ENCODE peak calls at places on chromosomes 11 and 22, in four cellular contexts. V is heart right ventricle, I is coronary artery, D is tibial nerve. C is an unnamed sample.
A peak's percentile ranks its signal among the peaks of the same experiment; 100 is the strongest.

GRCh38 chr11:122107566-122107965 is 8.4 kb downstream of the BLID start:
- DNase-seq in V (no peak), I (no peak), D (no peak), C (no peak)

GRCh38 chr11:120182790-120183491 is 27.9 kb upstream of the OAF start:
- DNase-seq in V (peak; percentile 52), I (peak; percentile 67), D (peak; percentile 36), C (peak; percentile 62)

GRCh38 chr11:357582-357981 is 11.7 kb upstream of the B4GALNT4 start:
- DNase-seq in V (no peak), I (no peak), D (no peak), C (no peak)

GRCh38 chr22:46585340-46586122 is 34.7 kb upstream of the GRAMD4 start:
- DNase-seq in V (no peak), I (no peak), D (no peak), C (no peak)

GRCh38 chr11:94272738-94273313 is 31.6 kb upstream of the IZUMO1R start:
- DNase-seq in V (peak; percentile 15), I (no peak), D (no peak), C (no peak)

GRCh38 chr22:25779426-25779825 is 37.4 kb downstream of the MYO18B start:
- DNase-seq in V (no peak), I (no peak), D (no peak), C (no peak)

GRCh38 chr22:35045451-35045850 is 20.5 kb upstream of the ISX start:
- DNase-seq in V (no peak), I (no peak), D (no peak), C (no peak)

GRCh38 chr22:25057013-25057881 is 104.7 kb downstream of the KIAA1671 start:
- DNase-seq in V (peak; percentile 75), I (no peak), D (peak; percentile 76), C (peak; percentile 84)

GRCh38 chr22:17990942-17991341 is 33.4 kb downstream of the MICAL3 start:
- DNase-seq in V (peak; percentile 40), I (no peak), D (no peak), C (no peak)

GRCh38 chr11:17780668-17781067 is 46.1 kb downstream of the KCNC1 start:
- DNase-seq in V (no peak), I (no peak), D (no peak), C (no peak)

GRCh38 chr11:117081908-117082307 is 16.3 kb downstream of the SIK3 start:
- DNase-seq in V (no peak), I (no peak), D (no peak), C (no peak)
- TF ChIP-seq CTCF in V (no peak), I (no peak), D (peak; percentile 13), C (peak; percentile 64)

DNA sequence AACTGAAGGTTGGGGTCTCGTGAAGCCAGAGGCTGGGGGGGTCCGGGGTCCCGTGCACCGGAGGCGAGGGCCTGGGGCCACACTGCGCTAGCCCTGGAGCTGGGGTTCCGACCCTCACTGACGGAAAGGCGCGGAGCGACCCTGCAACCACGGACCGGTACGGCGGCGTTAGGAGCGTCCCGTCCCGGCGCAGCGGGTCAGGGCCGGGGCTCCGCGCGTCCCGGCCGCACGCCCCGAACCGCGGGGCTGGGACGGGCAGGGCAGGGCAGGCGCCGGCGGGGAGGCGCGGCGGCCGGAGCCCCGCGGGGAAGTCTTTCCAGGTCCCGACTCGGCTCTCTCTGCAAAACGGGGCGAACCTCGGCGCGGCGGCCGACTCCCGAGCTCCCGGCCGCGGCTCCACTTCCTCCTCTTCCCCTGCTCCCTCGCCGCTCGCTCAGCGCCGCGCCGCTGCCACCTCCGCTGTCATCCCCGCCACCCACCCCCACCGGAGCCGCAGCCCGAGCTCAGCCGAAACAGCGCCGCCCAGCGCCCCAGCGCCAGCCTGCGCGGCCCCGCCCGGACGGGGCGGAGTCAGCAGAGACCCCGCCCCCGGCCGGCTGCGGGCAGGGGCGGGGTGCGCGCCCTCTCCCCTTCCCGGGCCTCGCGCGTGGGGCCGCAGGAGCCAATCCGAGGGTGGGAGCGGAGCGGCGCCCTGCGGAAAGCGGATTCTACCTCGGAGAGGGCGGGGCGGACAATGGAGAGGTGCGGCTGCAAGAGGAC is at the start of gene GDPD5:
- DNase-seq in V (peak; percentile 83), I (peak; percentile 89), D (peak; percentile 62), C (peak; percentile 93)
- TF ChIP-seq CTCF in V (peak; percentile 33), I (peak; percentile 43), D (peak; percentile 57), C (peak; percentile 65)

GRCh38 chr11:67119577-67120391 is 721 bp downstream of the KDM2A start:
- DNase-seq in V (peak; percentile 23), I (no peak), D (peak; percentile 36), C (no peak)
- TF ChIP-seq CTCF in V (no peak), I (no peak), D (peak; percentile 34), C (peak; percentile 30)

GRCh38 chr11:22926341-22926740 is 66.1 kb upstream of the CCDC179 start:
- DNase-seq in V (no peak), I (no peak), D (no peak), C (no peak)

GRCh38 chr11:22922672-22923071 is 62.4 kb upstream of the CCDC179 start:
- DNase-seq in V (no peak), I (no peak), D (no peak), C (no peak)

GRCh38 chr11:22923561-22923960 is 63.3 kb upstream of the CCDC179 start:
- DNase-seq in V (no peak), I (no peak), D (no peak), C (no peak)

DNA sequence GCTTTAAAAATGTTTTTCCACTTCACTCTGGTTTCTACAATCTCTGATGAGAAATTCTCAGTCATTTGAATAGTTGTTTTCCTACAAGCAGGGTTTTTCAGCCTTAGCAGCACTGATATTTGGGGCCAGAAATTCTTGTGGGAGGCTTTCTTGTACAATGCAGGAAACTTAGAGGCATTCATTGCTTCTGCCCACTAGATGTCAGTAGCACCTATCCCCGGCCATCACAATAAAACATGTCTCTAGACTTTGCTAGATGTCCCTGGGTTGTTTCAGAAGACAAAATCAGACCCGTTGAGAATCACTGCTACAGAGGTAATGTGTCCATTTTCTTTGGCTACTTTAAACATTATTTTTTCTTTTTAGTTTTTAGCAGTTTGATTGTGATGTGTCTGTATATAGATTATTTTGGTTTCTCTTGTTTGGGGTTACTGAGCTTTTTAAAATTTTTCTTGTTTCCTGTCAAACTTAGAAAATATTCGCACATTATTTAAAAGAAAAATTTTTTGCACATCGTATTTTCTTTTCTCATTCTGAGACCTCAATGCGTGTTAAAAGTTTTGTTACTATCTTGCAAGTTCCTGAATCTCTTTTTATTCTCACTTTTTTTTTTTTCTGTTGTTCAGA is 60.8 kb upstream of the CCDC179 start:
- DNase-seq in V (no peak), I (no peak), D (no peak), C (no peak)
- TF ChIP-seq CTCF in V (peak; percentile 51), I (peak; percentile 56), D (no peak), C (peak; percentile 81)

DNA sequence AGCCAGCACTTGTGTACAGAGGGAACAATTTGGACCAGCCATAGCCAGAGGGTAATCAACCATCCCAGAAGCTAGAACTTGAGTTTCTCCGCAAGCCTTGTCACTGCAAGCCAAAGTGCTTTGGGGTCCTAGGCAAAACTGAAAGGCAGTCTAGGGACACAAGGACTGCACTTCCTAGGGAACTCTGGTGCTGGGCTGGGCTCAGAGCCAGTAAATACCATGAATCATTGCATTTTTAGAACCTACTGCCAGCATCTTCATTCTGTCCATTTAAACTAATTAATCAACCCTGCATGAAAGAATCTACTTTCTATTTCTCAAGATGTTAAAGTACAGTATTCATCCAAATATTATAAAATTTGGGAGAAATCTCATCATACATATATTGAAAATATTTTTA is 20.0 kb downstream of the PATE3 start:
- DNase-seq in V (no peak), I (no peak), D (no peak), C (no peak)
- TF ChIP-seq CTCF in V (no peak), I (no peak), D (no peak), C (no peak)

DNA sequence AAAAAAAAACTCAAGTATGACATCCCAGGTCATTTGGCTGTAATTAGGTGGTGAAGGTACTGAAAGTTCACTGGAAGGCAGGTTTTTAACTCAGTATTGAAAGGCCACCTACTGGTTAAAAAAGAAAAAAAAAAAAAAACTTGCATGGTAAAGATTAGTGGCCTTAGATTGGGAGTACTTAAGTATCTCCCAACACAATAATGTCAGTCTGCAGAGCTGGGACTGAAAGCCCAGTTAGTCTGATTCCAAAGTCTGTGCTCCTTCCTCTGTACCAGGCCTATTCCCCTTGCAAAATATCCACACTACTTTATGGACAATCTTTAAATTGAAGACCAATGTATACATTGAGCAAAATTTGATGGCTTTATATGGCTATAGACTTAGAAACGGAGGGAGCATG is 85.5 kb downstream of the NOX4 start:
- DNase-seq in V (no peak), I (no peak), D (no peak), C (no peak)
- TF ChIP-seq CTCF in V (no peak), I (no peak), D (no peak), C (peak; percentile 44)

DNA sequence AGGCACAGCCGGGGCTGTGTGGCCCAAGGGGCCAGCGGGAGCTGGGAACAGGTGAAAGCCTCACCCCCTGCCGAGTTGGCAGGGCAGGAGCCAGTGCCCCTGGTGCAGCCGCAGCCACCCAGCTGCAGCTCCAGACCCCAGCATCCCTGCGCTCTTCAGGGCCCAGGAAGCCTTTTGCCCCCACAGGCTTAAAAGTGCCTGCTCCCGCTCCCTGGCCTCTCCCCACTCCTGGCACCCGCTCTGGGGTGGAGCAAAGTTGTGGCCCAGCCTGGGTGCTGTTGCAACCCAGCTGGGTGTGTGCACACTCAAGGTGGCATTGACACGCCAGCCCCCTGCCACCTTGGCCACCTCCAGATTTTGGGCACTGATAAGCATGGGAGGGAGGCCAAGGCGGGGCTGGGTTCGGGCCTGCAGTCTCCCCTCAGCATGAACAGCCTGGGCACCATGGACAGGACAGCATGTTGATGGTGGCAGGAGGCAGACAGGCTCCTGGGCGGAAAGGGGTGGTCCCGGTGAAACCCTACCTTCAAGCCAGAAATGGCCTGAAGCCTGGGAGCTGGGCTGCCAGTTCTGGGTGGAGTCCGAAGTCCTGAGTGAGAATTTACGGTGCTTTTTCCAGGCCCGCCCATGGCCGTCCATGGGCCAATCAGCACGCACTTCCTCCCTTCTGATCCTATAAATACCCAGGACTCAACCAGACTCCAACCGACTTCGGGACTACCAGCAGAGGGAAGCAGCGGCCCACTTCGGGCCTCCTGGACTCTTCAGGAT is 23.5 kb upstream of the RNASEH2C start:
- DNase-seq in V (peak; percentile 29), I (no peak), D (no peak), C (no peak)
- TF ChIP-seq CTCF in V (peak; percentile 35), I (no peak), D (no peak), C (peak; percentile 51)

GRCh38 chr11:70411713-70412452 is 13.6 kb downstream of the CTTN start:
- DNase-seq in V (no peak), I (no peak), D (no peak), C (no peak)
- TF ChIP-seq CTCF in V (no peak), I (no peak), D (no peak), C (no peak)

GRCh38 chr11:101326141-101326540 is 196.5 kb upstream of the PGR start:
- DNase-seq in V (no peak), I (no peak), D (no peak), C (no peak)

GRCh38 chr11:101321222-101321621 is 191.6 kb upstream of the PGR start:
- DNase-seq in V (no peak), I (no peak), D (no peak), C (no peak)

GRCh38 chr11:101327908-101328307 is 198.3 kb upstream of the PGR start:
- DNase-seq in V (no peak), I (no peak), D (no peak), C (no peak)

GRCh38 chr11:101323997-101324396 is 194.4 kb upstream of the PGR start:
- DNase-seq in V (no peak), I (no peak), D (no peak), C (no peak)
- TF ChIP-seq CTCF in V (peak; percentile 40), I (no peak), D (no peak), C (no peak)